ENCODE peak calls at places on chromosomes 12 and 14, in six cellular contexts. One of them, this sample, is unnamed.

GRCh38 chr12:104998423-104999346 is 12.6 kb downstream of the NOPCHAP1 start:
- DNase-seq in T-helper 2 cell: no peak
- DNase-seq in left cardiac atrium: no peak
- DNase-seq in stimulated activated CD4-positive, alpha-beta T cell treated with anti-CD3 and anti-CD28 coated beads, Interleukin-1b, Interleukin-23, amount 100 ng/mL, for 24 hours: no peak
- DNase-seq in T47D: no peak
- DNase-seq in lower leg skin: no peak
- DNase-seq in this sample: no peak

GRCh38 chr12:87670448-87670847 is 358.8 kb downstream of the C12orf50 start:
- DNase-seq in left cardiac atrium: no peak
- DNase-seq in stimulated activated CD4-positive, alpha-beta T cell treated with anti-CD3 and anti-CD28 coated beads, Interleukin-1b, Interleukin-23, amount 100 ng/mL, for 24 hours: no peak
- DNase-seq in lower leg skin: no peak
- DNase-seq in T-helper 2 cell: no peak
- DNase-seq in T47D: peak
- DNase-seq in this sample: no peak

GRCh38 chr14:104288272-104288671 is 149.9 kb downstream of the KIF26A start:
- DNase-seq in T47D: no peak
- DNase-seq in lower leg skin: no peak
- DNase-seq in left cardiac atrium: no peak
- DNase-seq in T-helper 2 cell: no peak
- DNase-seq in stimulated activated CD4-positive, alpha-beta T cell treated with anti-CD3 and anti-CD28 coated beads, Interleukin-1b, Interleukin-23, amount 100 ng/mL, for 24 hours: no peak
- DNase-seq in this sample: no peak

GRCh38 chr14:51513281-51513680 is 138.4 kb upstream of the FRMD6 start:
- DNase-seq in lower leg skin: no peak
- DNase-seq in left cardiac atrium: no peak
- DNase-seq in stimulated activated CD4-positive, alpha-beta T cell treated with anti-CD3 and anti-CD28 coated beads, Interleukin-1b, Interleukin-23, amount 100 ng/mL, for 24 hours: no peak
- DNase-seq in T-helper 2 cell: no peak
- DNase-seq in T47D: no peak
- DNase-seq in this sample: no peak

GRCh38 chr12:91778938-91779400 is 366.7 kb downstream of the BTG1 start:
- DNase-seq in left cardiac atrium: no peak
- DNase-seq in T47D: no peak
- DNase-seq in T-helper 2 cell: no peak
- DNase-seq in lower leg skin: peak
- DNase-seq in stimulated activated CD4-positive, alpha-beta T cell treated with anti-CD3 and anti-CD28 coated beads, Interleukin-1b, Interleukin-23, amount 100 ng/mL, for 24 hours: peak
- DNase-seq in this sample: peak

GRCh38 chr12:63045020-63045860 is 105.8 kb downstream of the AVPR1A start:
- DNase-seq in stimulated activated CD4-positive, alpha-beta T cell treated with anti-CD3 and anti-CD28 coated beads, Interleukin-1b, Interleukin-23, amount 100 ng/mL, for 24 hours: no peak
- DNase-seq in lower leg skin: no peak
- DNase-seq in T47D: no peak
- DNase-seq in left cardiac atrium: no peak
- DNase-seq in T-helper 2 cell: no peak
- DNase-seq in this sample: peak

GRCh38 chr14:105116451-105117256 is 51.4 kb upstream of the GPR132 start:
- DNase-seq in lower leg skin: no peak
- DNase-seq in T-helper 2 cell: no peak
- DNase-seq in stimulated activated CD4-positive, alpha-beta T cell treated with anti-CD3 and anti-CD28 coated beads, Interleukin-1b, Interleukin-23, amount 100 ng/mL, for 24 hours: no peak
- DNase-seq in left cardiac atrium: no peak
- DNase-seq in T47D: no peak
- DNase-seq in this sample: peak

GRCh38 chr14:33676135-33676566 is 274.7 kb downstream of the EGLN3 start:
- DNase-seq in lower leg skin: peak
- DNase-seq in left cardiac atrium: peak
- DNase-seq in T47D: peak
- DNase-seq in stimulated activated CD4-positive, alpha-beta T cell treated with anti-CD3 and anti-CD28 coated beads, Interleukin-1b, Interleukin-23, amount 100 ng/mL, for 24 hours: no peak
- DNase-seq in T-helper 2 cell: no peak
- DNase-seq in this sample: no peak

GRCh38 chr12:78540621-78541336 is 323.8 kb upstream of the SYT1 start:
- DNase-seq in stimulated activated CD4-positive, alpha-beta T cell treated with anti-CD3 and anti-CD28 coated beads, Interleukin-1b, Interleukin-23, amount 100 ng/mL, for 24 hours: no peak
- DNase-seq in left cardiac atrium: no peak
- DNase-seq in lower leg skin: no peak
- DNase-seq in T-helper 2 cell: no peak
- DNase-seq in T47D: no peak
- DNase-seq in this sample: no peak

GRCh38 chr14:55579724-55580400 is at the start of gene KTN1:
- DNase-seq in T47D: peak
- DNase-seq in stimulated activated CD4-positive, alpha-beta T cell treated with anti-CD3 and anti-CD28 coated beads, Interleukin-1b, Interleukin-23, amount 100 ng/mL, for 24 hours: peak
- DNase-seq in left cardiac atrium: peak
- DNase-seq in T-helper 2 cell: peak
- DNase-seq in lower leg skin: peak
- DNase-seq in this sample: peak

GRCh38 chr14:95829321-95829720 is 47.3 kb upstream of the TUNAR start:
- DNase-seq in lower leg skin: no peak
- DNase-seq in left cardiac atrium: no peak
- DNase-seq in T-helper 2 cell: no peak
- DNase-seq in stimulated activated CD4-positive, alpha-beta T cell treated with anti-CD3 and anti-CD28 coated beads, Interleukin-1b, Interleukin-23, amount 100 ng/mL, for 24 hours: no peak
- DNase-seq in T47D: no peak
- DNase-seq in this sample: no peak

GRCh38 chr12:49923878-49924610 is 20.3 kb upstream of the FAIM2 start:
- DNase-seq in T-helper 2 cell: no peak
- DNase-seq in left cardiac atrium: no peak
- DNase-seq in T47D: no peak
- DNase-seq in stimulated activated CD4-positive, alpha-beta T cell treated with anti-CD3 and anti-CD28 coated beads, Interleukin-1b, Interleukin-23, amount 100 ng/mL, for 24 hours: no peak
- DNase-seq in lower leg skin: no peak
- DNase-seq in this sample: no peak

GRCh38 chr12:47973870-47974269 is 10.5 kb downstream of the TMEM106C start:
- DNase-seq in lower leg skin: no peak
- DNase-seq in T47D: no peak
- DNase-seq in T-helper 2 cell: no peak
- DNase-seq in left cardiac atrium: no peak
- DNase-seq in stimulated activated CD4-positive, alpha-beta T cell treated with anti-CD3 and anti-CD28 coated beads, Interleukin-1b, Interleukin-23, amount 100 ng/mL, for 24 hours: no peak
- DNase-seq in this sample: no peak

GRCh38 chr12:1457901-1458300 is 136.5 kb downstream of the FBXL14 start:
- DNase-seq in T47D: peak
- DNase-seq in lower leg skin: no peak
- DNase-seq in left cardiac atrium: no peak
- DNase-seq in T-helper 2 cell: no peak
- DNase-seq in stimulated activated CD4-positive, alpha-beta T cell treated with anti-CD3 and anti-CD28 coated beads, Interleukin-1b, Interleukin-23, amount 100 ng/mL, for 24 hours: no peak
- DNase-seq in this sample: peak

GRCh38 chr12:22262309-22262708 is 72.2 kb downstream of the ST8SIA1 start:
- DNase-seq in lower leg skin: no peak
- DNase-seq in T-helper 2 cell: no peak
- DNase-seq in left cardiac atrium: no peak
- DNase-seq in stimulated activated CD4-positive, alpha-beta T cell treated with anti-CD3 and anti-CD28 coated beads, Interleukin-1b, Interleukin-23, amount 100 ng/mL, for 24 hours: no peak
- DNase-seq in T47D: no peak
- DNase-seq in this sample: no peak